ENCODE peak calls at places on chromosomes 13 and 19, in eight cellular contexts. M, J, E, H, Q, K, D and W are unnamed samples.

GRCh38 chr19:11027381-11027780 is 61.9 kb upstream of the LDLR start:
- DNase-seq in K (no peak), M (no peak), Q (no peak), D (no peak), E (no peak), J (no peak), H (no peak), W (no peak)

GRCh38 chr13:103443604-103444003 is 377.4 kb upstream of the SLC10A2 start:
- DNase-seq in E (no peak), K (no peak), J (no peak), H (no peak), M (no peak), D (no peak), Q (no peak), W (no peak)

GRCh38 chr13:41649659-41650058 is 192.3 kb downstream of the RGCC start:
- DNase-seq in K (no peak), H (peak; percentile 43), J (no peak), D (peak; percentile 38), M (no peak), E (peak; percentile 46), Q (peak; percentile 28), W (no peak)

GRCh38 chr19:21210037-21210621 is 68.3 kb downstream of the ZNF431 start:
- DNase-seq in J (no peak), H (no peak), Q (no peak), E (no peak), M (no peak), D (no peak), K (no peak), W (no peak)

GRCh38 chr19:41734585-41734984 is 20.7 kb upstream of the CEACAM6 start:
- DNase-seq in H (peak; percentile 87), J (no peak), E (no peak), Q (no peak), D (no peak), M (no peak), K (no peak), W (no peak)

GRCh38 chr19:8518536-8518935 is 4.6 kb upstream of the ZNF414 start:
- DNase-seq in D (no peak), M (no peak), K (no peak), Q (no peak), J (no peak), H (no peak), E (no peak), W (no peak)

GRCh38 chr19:28607066-28607583 is 605.8 kb downstream of the UQCRFS1 start:
- DNase-seq in Q (no peak), D (no peak), M (no peak), K (no peak), J (no peak), E (no peak), H (no peak), W (no peak)

GRCh38 chr13:78701383-78701782 is 42.4 kb upstream of the OBI1 start:
- DNase-seq in K (no peak), E (peak; percentile 58), H (no peak), J (no peak), D (no peak), M (no peak), Q (no peak), W (no peak)

GRCh38 chr19:8580710-8581281 is 3.6 kb upstream of the MYO1F start:
- DNase-seq in M (peak; percentile 80), Q (peak; percentile 67), J (peak; percentile 75), E (peak; percentile 76), H (peak; percentile 83), K (peak; percentile 69), D (peak; percentile 66), W (peak; percentile 87)

GRCh38 chr13:95007322-95007721 is 293.9 kb downstream of the ABCC4 start:
- DNase-seq in Q (no peak), D (no peak), E (no peak), M (no peak), K (no peak), H (no peak), J (no peak), W (no peak)

DNA sequence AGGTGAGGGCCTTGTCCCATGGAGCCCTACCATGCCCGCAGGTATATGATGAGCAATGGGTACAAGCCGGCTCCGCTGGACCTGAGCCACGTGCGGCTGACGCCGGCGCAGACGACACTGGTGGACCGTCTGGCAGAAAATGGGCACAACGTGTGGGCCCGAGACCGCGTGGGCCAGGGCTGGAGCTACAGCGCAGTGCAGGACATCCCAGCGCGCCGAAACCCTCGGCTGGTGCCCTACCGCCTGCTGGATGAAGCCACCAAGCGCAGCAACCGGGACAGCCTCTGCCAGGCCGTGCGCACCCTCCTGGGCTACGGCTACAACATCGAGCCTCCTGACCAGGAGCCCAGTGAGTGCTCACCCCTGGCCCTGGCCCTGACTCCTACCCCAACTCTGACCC is 32.6 kb downstream of the RYR1 start:
- DNase-seq in M (no peak), J (no peak), Q (no peak), H (no peak), D (no peak), K (no peak), E (no peak), W (no peak)
- H3K4me3 ChIP-seq in M (no peak overlapping the region), J (no peak overlapping the region), Q (no peak overlapping the region), H (no peak overlapping the region), D (no peak overlapping the region), K (no peak overlapping the region), E (no peak overlapping the region), W (no peak overlapping the region)

DNA sequence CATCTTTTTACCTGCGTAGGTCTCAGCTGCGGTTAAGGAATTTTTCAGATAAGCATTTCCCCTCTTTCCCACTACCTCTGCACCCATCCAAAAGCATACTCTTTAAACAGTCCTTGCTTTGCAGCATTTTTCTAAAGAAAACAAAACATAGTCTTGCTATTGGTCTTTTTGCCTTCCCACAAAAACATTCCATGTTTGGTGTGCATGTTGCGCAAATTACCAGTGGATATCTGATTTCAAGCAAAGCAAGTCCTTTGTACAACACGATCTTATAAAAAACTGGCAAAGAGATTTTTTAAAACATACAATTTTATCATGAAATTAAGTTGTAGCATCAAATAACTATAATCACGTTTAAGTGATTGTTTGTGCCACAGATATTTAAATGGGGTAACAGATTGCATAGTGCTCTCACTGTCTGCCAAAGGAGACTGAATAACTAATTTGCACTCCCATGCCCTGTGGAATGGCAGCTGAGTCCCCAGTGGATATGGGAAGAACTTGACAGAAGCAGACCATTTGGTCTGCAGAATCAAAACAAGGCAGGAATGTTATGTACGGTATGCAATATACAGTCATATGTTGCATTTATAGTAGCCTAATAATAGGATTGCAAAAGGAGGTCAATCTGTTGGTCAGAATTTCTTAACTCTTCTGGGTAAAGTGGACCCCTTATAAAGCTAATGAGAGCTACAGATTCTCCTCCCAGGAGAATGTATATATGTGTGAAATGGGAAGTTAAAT is 285.7 kb downstream of the TBC1D4 start:
- DNase-seq in K (no peak), J (no peak), D (peak; percentile 8), M (no peak), Q (peak; percentile 58), E (peak; percentile 89), H (no peak), W (no peak)
- TF ChIP-seq CTCF in K (no peak), J (no peak), D (no peak), M (peak; percentile 17), Q (no peak), E (no peak), H (no peak), W (no peak)

DNA sequence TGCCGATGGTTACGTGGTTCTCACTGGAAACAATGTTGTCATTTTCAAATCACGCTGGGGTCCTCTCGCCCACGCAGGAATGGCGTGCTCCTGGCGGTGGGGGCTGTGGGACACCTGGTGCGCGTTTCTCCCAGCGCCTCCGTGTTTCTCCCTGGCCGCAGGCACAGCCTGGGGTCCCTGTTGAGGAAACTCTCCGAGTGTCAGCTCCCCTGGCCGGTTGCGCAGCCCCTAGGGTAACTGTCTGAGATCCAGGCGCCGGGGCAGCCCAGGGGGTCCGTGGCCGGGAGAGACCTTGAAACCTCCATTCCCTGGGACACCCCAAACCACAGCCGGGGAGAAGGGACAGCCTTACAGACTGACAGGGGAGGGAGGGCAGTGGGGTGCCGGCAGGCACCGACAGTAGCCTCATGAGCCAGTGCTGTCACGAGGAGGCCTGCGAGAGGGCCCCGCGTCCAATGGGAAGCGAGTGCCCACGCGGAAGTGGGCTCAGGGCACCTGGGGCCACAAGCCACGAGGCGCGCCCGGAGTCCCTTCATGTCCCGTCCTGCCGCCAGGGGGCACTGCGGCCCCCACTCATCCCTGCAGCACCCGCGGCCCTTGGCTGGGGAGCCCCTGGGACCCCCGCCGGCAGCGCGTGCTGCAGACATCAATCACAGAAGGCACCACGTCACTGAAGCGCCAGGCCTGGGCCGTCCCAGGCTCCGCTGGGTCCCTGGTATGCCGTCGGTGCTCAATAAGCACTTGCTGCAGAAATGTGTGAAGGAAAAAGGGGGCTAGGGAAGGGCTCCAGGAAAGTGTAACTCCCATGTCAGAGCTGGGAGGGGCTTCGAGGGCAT is 9.5 kb downstream of the ADAMTSL5 start:
- DNase-seq in D (peak; percentile 32), Q (peak; percentile 27), H (peak; percentile 21), J (peak; percentile 43), K (peak; percentile 66), E (peak; percentile 43), M (no peak), W (no peak)
- H3K4me3 ChIP-seq in D (no peak overlapping the region), Q (no peak overlapping the region), H (no peak overlapping the region), J (no peak overlapping the region), K (peak overlapping the region; percentile 51), E (no peak overlapping the region), M (peak overlapping the region; percentile 43), W (peak overlapping the region; percentile 10)

GRCh38 chr13:98837896-98838295 is 85.4 kb upstream of the SLC15A1 start:
- DNase-seq in H (no peak), J (no peak), M (no peak), K (no peak), Q (no peak), E (no peak), D (no peak), W (no peak)

GRCh38 chr13:98838776-98839175 is 86.3 kb upstream of the SLC15A1 start:
- DNase-seq in K (no peak), M (no peak), H (no peak), J (no peak), Q (peak; percentile 59), E (no peak), D (peak; percentile 50), W (no peak)

GRCh38 chr13:98842074-98842473 is 89.6 kb upstream of the SLC15A1 start:
- DNase-seq in E (no peak), K (no peak), M (no peak), D (no peak), J (no peak), Q (no peak), H (no peak), W (no peak)

GRCh38 chr13:98842858-98843481 is 90.5 kb upstream of the SLC15A1 start:
- DNase-seq in M (peak; percentile 48), K (peak; percentile 60), Q (peak; percentile 81), H (peak; percentile 69), E (peak; percentile 86), D (peak; percentile 80), J (peak; percentile 76), W (no peak)

DNA sequence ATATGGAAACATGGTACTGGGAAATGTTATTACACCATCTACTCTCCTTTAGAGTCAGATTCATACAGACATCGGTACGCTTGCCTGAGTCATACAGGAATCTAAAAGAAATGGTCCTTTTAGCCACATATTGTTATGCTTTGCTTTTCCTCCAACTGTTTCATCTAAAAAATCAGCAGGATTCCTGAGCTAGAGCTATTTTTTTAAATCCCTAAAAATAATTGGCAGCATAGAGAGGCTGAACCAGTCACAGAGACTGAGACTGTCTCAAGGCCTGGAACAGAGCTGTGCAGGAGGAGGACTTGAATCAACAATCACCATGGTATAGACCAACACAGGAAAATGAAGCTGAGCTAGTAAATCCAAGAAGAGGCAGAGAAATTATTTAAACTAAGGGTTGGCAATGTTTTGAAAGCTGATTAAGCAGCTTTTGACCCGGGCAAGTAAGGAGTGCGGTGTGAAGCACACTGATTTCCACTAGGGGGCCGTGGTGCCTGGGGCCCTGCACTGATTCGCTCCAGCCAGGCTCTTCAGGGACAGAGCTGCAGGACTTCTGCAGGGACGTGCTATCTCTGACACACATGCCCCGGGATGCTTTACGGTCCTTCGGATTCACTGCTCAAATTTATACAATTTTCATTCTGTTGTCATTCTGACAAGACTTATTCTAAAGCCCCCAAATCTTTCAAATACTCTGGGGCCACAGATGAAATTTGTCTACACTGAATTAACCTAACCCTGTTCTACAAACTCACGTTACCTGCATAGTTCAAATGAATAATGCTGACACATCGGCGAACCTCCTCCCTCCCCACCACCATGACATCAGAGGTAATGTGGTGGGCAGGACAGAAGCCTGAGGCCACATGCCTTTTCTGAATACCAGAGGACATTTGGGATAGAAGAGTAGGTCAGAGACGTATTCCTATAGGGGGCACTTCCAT is 87.6 kb upstream of the SLC15A1 start:
- DNase-seq in E (peak; percentile 70), J (peak; percentile 62), H (peak; percentile 68), Q (peak; percentile 58), K (peak; percentile 44), M (peak; percentile 60), D (peak; percentile 47), W (no peak)
- TF ChIP-seq CTCF in E (peak; percentile 95), J (peak; percentile 71), H (peak; percentile 74), Q (peak; percentile 92), K (peak; percentile 75), M (peak; percentile 93), D (peak; percentile 72), W (peak; percentile 80)